ENCODE peak calls at places on chromosome X, in nine cellular contexts. One of them, this sample, is unnamed.

GRCh38 chrX:11341274-11342256 is 48.4 kb downstream of the AMELX start:
- DNase-seq in stimulated activated CD4-positive, alpha-beta T cell treated with anti-CD3 and anti-CD28 coated beads, TNF-alpha, amount 100 ng/mL, for 48 hours: no peak
- DNase-seq in mucosa of descending colon: peak
- DNase-seq in stimulated activated CD8-positive, alpha-beta memory T cell treated with anti-CD3 and anti-CD28 coated beads, Interleukin-12 subunit alpha, Interleukin-12 subunit beta, amount 100 ng/mL, for 4 hours: no peak
- DNase-seq in globus pallidus: no peak
- DNase-seq in activated CD4-positive, alpha-beta T cell treated with anti-CD3 and anti-CD28 coated beads, Interleukin-2, amount 10 ng/mL, durations not matched to agents 7 days and 5 days: no peak
- DNase-seq in activated CD4-positive, CD25-positive, alpha-beta regulatory T cell treated with anti-CD3 and anti-CD28 coated beads, Interleukin-2, amount 50 U/mL, for 16 hours: no peak
- DNase-seq in SK-N-MC: no peak
- DNase-seq in OCI-LY7: peak
- DNase-seq in this sample: no peak

GRCh38 chrX:48451708-48452107 is 18.4 kb downstream of the SLC38A5 start:
- DNase-seq in stimulated activated CD4-positive, alpha-beta T cell treated with anti-CD3 and anti-CD28 coated beads, TNF-alpha, amount 100 ng/mL, for 48 hours: no peak
- DNase-seq in mucosa of descending colon: no peak
- DNase-seq in stimulated activated CD8-positive, alpha-beta memory T cell treated with anti-CD3 and anti-CD28 coated beads, Interleukin-12 subunit alpha, Interleukin-12 subunit beta, amount 100 ng/mL, for 4 hours: no peak
- DNase-seq in globus pallidus: no peak
- DNase-seq in activated CD4-positive, alpha-beta T cell treated with anti-CD3 and anti-CD28 coated beads, Interleukin-2, amount 10 ng/mL, durations not matched to agents 7 days and 5 days: no peak
- DNase-seq in activated CD4-positive, CD25-positive, alpha-beta regulatory T cell treated with anti-CD3 and anti-CD28 coated beads, Interleukin-2, amount 50 U/mL, for 16 hours: no peak
- DNase-seq in SK-N-MC: no peak
- DNase-seq in OCI-LY7: no peak
- DNase-seq in this sample: no peak

GRCh38 chrX:69614896-69615295 is 1.0 kb upstream of the EDA start:
- DNase-seq in stimulated activated CD4-positive, alpha-beta T cell treated with anti-CD3 and anti-CD28 coated beads, TNF-alpha, amount 100 ng/mL, for 48 hours: no peak
- DNase-seq in mucosa of descending colon: no peak
- DNase-seq in stimulated activated CD8-positive, alpha-beta memory T cell treated with anti-CD3 and anti-CD28 coated beads, Interleukin-12 subunit alpha, Interleukin-12 subunit beta, amount 100 ng/mL, for 4 hours: no peak
- DNase-seq in globus pallidus: peak
- DNase-seq in activated CD4-positive, alpha-beta T cell treated with anti-CD3 and anti-CD28 coated beads, Interleukin-2, amount 10 ng/mL, durations not matched to agents 7 days and 5 days: no peak
- DNase-seq in activated CD4-positive, CD25-positive, alpha-beta regulatory T cell treated with anti-CD3 and anti-CD28 coated beads, Interleukin-2, amount 50 U/mL, for 16 hours: no peak
- DNase-seq in SK-N-MC: no peak
- DNase-seq in OCI-LY7: no peak
- DNase-seq in this sample: no peak

GRCh38 chrX:45771560-45772340 is 571.1 kb upstream of the DIPK2B start:
- DNase-seq in stimulated activated CD4-positive, alpha-beta T cell treated with anti-CD3 and anti-CD28 coated beads, TNF-alpha, amount 100 ng/mL, for 48 hours: no peak
- DNase-seq in mucosa of descending colon: peak
- DNase-seq in stimulated activated CD8-positive, alpha-beta memory T cell treated with anti-CD3 and anti-CD28 coated beads, Interleukin-12 subunit alpha, Interleukin-12 subunit beta, amount 100 ng/mL, for 4 hours: no peak
- DNase-seq in globus pallidus: no peak
- DNase-seq in activated CD4-positive, alpha-beta T cell treated with anti-CD3 and anti-CD28 coated beads, Interleukin-2, amount 10 ng/mL, durations not matched to agents 7 days and 5 days: peak
- DNase-seq in activated CD4-positive, CD25-positive, alpha-beta regulatory T cell treated with anti-CD3 and anti-CD28 coated beads, Interleukin-2, amount 50 U/mL, for 16 hours: peak
- DNase-seq in SK-N-MC: no peak
- DNase-seq in OCI-LY7: no peak
- DNase-seq in this sample: peak

GRCh38 chrX:80511969-80512760 is 91.9 kb downstream of the TENT5D start:
- DNase-seq in stimulated activated CD4-positive, alpha-beta T cell treated with anti-CD3 and anti-CD28 coated beads, TNF-alpha, amount 100 ng/mL, for 48 hours: no peak
- DNase-seq in mucosa of descending colon: no peak
- DNase-seq in stimulated activated CD8-positive, alpha-beta memory T cell treated with anti-CD3 and anti-CD28 coated beads, Interleukin-12 subunit alpha, Interleukin-12 subunit beta, amount 100 ng/mL, for 4 hours: no peak
- DNase-seq in globus pallidus: no peak
- DNase-seq in activated CD4-positive, alpha-beta T cell treated with anti-CD3 and anti-CD28 coated beads, Interleukin-2, amount 10 ng/mL, durations not matched to agents 7 days and 5 days: no peak
- DNase-seq in activated CD4-positive, CD25-positive, alpha-beta regulatory T cell treated with anti-CD3 and anti-CD28 coated beads, Interleukin-2, amount 50 U/mL, for 16 hours: no peak
- DNase-seq in SK-N-MC: no peak
- DNase-seq in OCI-LY7: no peak
- DNase-seq in this sample: no peak

GRCh38 chrX:102950908-102951866 is 14.1 kb downstream of the RAB40AL start:
- DNase-seq in stimulated activated CD4-positive, alpha-beta T cell treated with anti-CD3 and anti-CD28 coated beads, TNF-alpha, amount 100 ng/mL, for 48 hours: peak
- DNase-seq in mucosa of descending colon: no peak
- DNase-seq in stimulated activated CD8-positive, alpha-beta memory T cell treated with anti-CD3 and anti-CD28 coated beads, Interleukin-12 subunit alpha, Interleukin-12 subunit beta, amount 100 ng/mL, for 4 hours: peak
- DNase-seq in globus pallidus: peak
- DNase-seq in activated CD4-positive, alpha-beta T cell treated with anti-CD3 and anti-CD28 coated beads, Interleukin-2, amount 10 ng/mL, durations not matched to agents 7 days and 5 days: peak
- DNase-seq in activated CD4-positive, CD25-positive, alpha-beta regulatory T cell treated with anti-CD3 and anti-CD28 coated beads, Interleukin-2, amount 50 U/mL, for 16 hours: peak
- DNase-seq in SK-N-MC: peak
- DNase-seq in OCI-LY7: peak
- DNase-seq in this sample: peak

GRCh38 chrX:15874672-15875071 is 20.1 kb upstream of the AP1S2 start:
- DNase-seq in stimulated activated CD4-positive, alpha-beta T cell treated with anti-CD3 and anti-CD28 coated beads, TNF-alpha, amount 100 ng/mL, for 48 hours: no peak
- DNase-seq in mucosa of descending colon: no peak
- DNase-seq in stimulated activated CD8-positive, alpha-beta memory T cell treated with anti-CD3 and anti-CD28 coated beads, Interleukin-12 subunit alpha, Interleukin-12 subunit beta, amount 100 ng/mL, for 4 hours: no peak
- DNase-seq in globus pallidus: no peak
- DNase-seq in activated CD4-positive, alpha-beta T cell treated with anti-CD3 and anti-CD28 coated beads, Interleukin-2, amount 10 ng/mL, durations not matched to agents 7 days and 5 days: no peak
- DNase-seq in activated CD4-positive, CD25-positive, alpha-beta regulatory T cell treated with anti-CD3 and anti-CD28 coated beads, Interleukin-2, amount 50 U/mL, for 16 hours: no peak
- DNase-seq in SK-N-MC: no peak
- DNase-seq in OCI-LY7: no peak
- DNase-seq in this sample: no peak

GRCh38 chrX:96436105-96436504 is 248.5 kb upstream of the DIAPH2 start:
- DNase-seq in stimulated activated CD4-positive, alpha-beta T cell treated with anti-CD3 and anti-CD28 coated beads, TNF-alpha, amount 100 ng/mL, for 48 hours: no peak
- DNase-seq in mucosa of descending colon: no peak
- DNase-seq in stimulated activated CD8-positive, alpha-beta memory T cell treated with anti-CD3 and anti-CD28 coated beads, Interleukin-12 subunit alpha, Interleukin-12 subunit beta, amount 100 ng/mL, for 4 hours: no peak
- DNase-seq in globus pallidus: no peak
- DNase-seq in activated CD4-positive, alpha-beta T cell treated with anti-CD3 and anti-CD28 coated beads, Interleukin-2, amount 10 ng/mL, durations not matched to agents 7 days and 5 days: no peak
- DNase-seq in activated CD4-positive, CD25-positive, alpha-beta regulatory T cell treated with anti-CD3 and anti-CD28 coated beads, Interleukin-2, amount 50 U/mL, for 16 hours: no peak
- DNase-seq in SK-N-MC: no peak
- DNase-seq in OCI-LY7: no peak
- DNase-seq in this sample: no peak

GRCh38 chrX:110409925-110410324 is 51.3 kb downstream of the RTL9 start:
- DNase-seq in stimulated activated CD4-positive, alpha-beta T cell treated with anti-CD3 and anti-CD28 coated beads, TNF-alpha, amount 100 ng/mL, for 48 hours: peak
- DNase-seq in mucosa of descending colon: no peak
- DNase-seq in stimulated activated CD8-positive, alpha-beta memory T cell treated with anti-CD3 and anti-CD28 coated beads, Interleukin-12 subunit alpha, Interleukin-12 subunit beta, amount 100 ng/mL, for 4 hours: no peak
- DNase-seq in globus pallidus: no peak
- DNase-seq in activated CD4-positive, alpha-beta T cell treated with anti-CD3 and anti-CD28 coated beads, Interleukin-2, amount 10 ng/mL, durations not matched to agents 7 days and 5 days: no peak
- DNase-seq in activated CD4-positive, CD25-positive, alpha-beta regulatory T cell treated with anti-CD3 and anti-CD28 coated beads, Interleukin-2, amount 50 U/mL, for 16 hours: no peak
- DNase-seq in SK-N-MC: no peak
- DNase-seq in OCI-LY7: no peak
- DNase-seq in this sample: no peak

GRCh38 chrX:46865281-46865680 is 28.4 kb downstream of the RP2 start:
- DNase-seq in stimulated activated CD4-positive, alpha-beta T cell treated with anti-CD3 and anti-CD28 coated beads, TNF-alpha, amount 100 ng/mL, for 48 hours: no peak
- DNase-seq in mucosa of descending colon: no peak
- DNase-seq in stimulated activated CD8-positive, alpha-beta memory T cell treated with anti-CD3 and anti-CD28 coated beads, Interleukin-12 subunit alpha, Interleukin-12 subunit beta, amount 100 ng/mL, for 4 hours: no peak
- DNase-seq in globus pallidus: no peak
- DNase-seq in activated CD4-positive, alpha-beta T cell treated with anti-CD3 and anti-CD28 coated beads, Interleukin-2, amount 10 ng/mL, durations not matched to agents 7 days and 5 days: no peak
- DNase-seq in activated CD4-positive, CD25-positive, alpha-beta regulatory T cell treated with anti-CD3 and anti-CD28 coated beads, Interleukin-2, amount 50 U/mL, for 16 hours: no peak
- DNase-seq in SK-N-MC: no peak
- DNase-seq in OCI-LY7: no peak
- DNase-seq in this sample: no peak

GRCh38 chrX:35617836-35618235 is 180.3 kb upstream of the MAGEB16 start:
- DNase-seq in stimulated activated CD4-positive, alpha-beta T cell treated with anti-CD3 and anti-CD28 coated beads, TNF-alpha, amount 100 ng/mL, for 48 hours: no peak
- DNase-seq in mucosa of descending colon: no peak
- DNase-seq in stimulated activated CD8-positive, alpha-beta memory T cell treated with anti-CD3 and anti-CD28 coated beads, Interleukin-12 subunit alpha, Interleukin-12 subunit beta, amount 100 ng/mL, for 4 hours: no peak
- DNase-seq in globus pallidus: no peak
- DNase-seq in activated CD4-positive, alpha-beta T cell treated with anti-CD3 and anti-CD28 coated beads, Interleukin-2, amount 10 ng/mL, durations not matched to agents 7 days and 5 days: no peak
- DNase-seq in activated CD4-positive, CD25-positive, alpha-beta regulatory T cell treated with anti-CD3 and anti-CD28 coated beads, Interleukin-2, amount 50 U/mL, for 16 hours: no peak
- DNase-seq in SK-N-MC: no peak
- DNase-seq in OCI-LY7: no peak
- DNase-seq in this sample: no peak

GRCh38 chrX:57752866-57753265 is 72.8 kb upstream of the NLRP2B start:
- DNase-seq in stimulated activated CD4-positive, alpha-beta T cell treated with anti-CD3 and anti-CD28 coated beads, TNF-alpha, amount 100 ng/mL, for 48 hours: no peak
- DNase-seq in mucosa of descending colon: no peak
- DNase-seq in stimulated activated CD8-positive, alpha-beta memory T cell treated with anti-CD3 and anti-CD28 coated beads, Interleukin-12 subunit alpha, Interleukin-12 subunit beta, amount 100 ng/mL, for 4 hours: no peak
- DNase-seq in globus pallidus: no peak
- DNase-seq in activated CD4-positive, alpha-beta T cell treated with anti-CD3 and anti-CD28 coated beads, Interleukin-2, amount 10 ng/mL, durations not matched to agents 7 days and 5 days: no peak
- DNase-seq in activated CD4-positive, CD25-positive, alpha-beta regulatory T cell treated with anti-CD3 and anti-CD28 coated beads, Interleukin-2, amount 50 U/mL, for 16 hours: no peak
- DNase-seq in SK-N-MC: no peak
- DNase-seq in OCI-LY7: no peak
- DNase-seq in this sample: no peak